ENCODE peak calls at places on chromosome 21, in eight cellular contexts. One of them, this sample, is unnamed.

GRCh38 chr21:16159971-16160350 is 430.2 kb downstream of the USP25 start:
- DNase-seq in uterus: no peak
- DNase-seq in breast epithelium: no peak
- DNase-seq in OCI-LY7: no peak
- DNase-seq in AG04450: no peak
- DNase-seq in tibial artery: no peak
- DNase-seq in pancreas: no peak
- DNase-seq in left lung: no peak
- DNase-seq in this sample: no peak

GRCh38 chr21:44956356-44957046 is 16.7 kb downstream of the SLX9 start:
- DNase-seq in OCI-LY7: no peak
- DNase-seq in AG04450: no peak
- DNase-seq in left lung: no peak
- DNase-seq in breast epithelium: no peak
- DNase-seq in tibial artery: peak
- DNase-seq in uterus: no peak
- DNase-seq in pancreas: peak
- DNase-seq in this sample: no peak

GRCh38 chr21:45393833-45394638 is 10.9 kb upstream of the COL18A1 start:
- DNase-seq in tibial artery: peak
- DNase-seq in AG04450: no peak
- DNase-seq in pancreas: peak
- DNase-seq in OCI-LY7: no peak
- DNase-seq in breast epithelium: no peak
- DNase-seq in left lung: no peak
- DNase-seq in uterus: no peak
- DNase-seq in this sample: peak

GRCh38 chr21:26042181-26042876 is 128.2 kb downstream of the APP start:
- DNase-seq in pancreas: no peak
- DNase-seq in left lung: no peak
- DNase-seq in uterus: no peak
- DNase-seq in breast epithelium: no peak
- DNase-seq in OCI-LY7: no peak
- DNase-seq in AG04450: no peak
- DNase-seq in tibial artery: no peak
- DNase-seq in this sample: no peak

GRCh38 chr21:32442566-32443318 is 30.2 kb downstream of the EVA1C start:
- DNase-seq in AG04450: no peak
- DNase-seq in pancreas: no peak
- DNase-seq in OCI-LY7: no peak
- DNase-seq in left lung: no peak
- DNase-seq in uterus: no peak
- DNase-seq in tibial artery: no peak
- DNase-seq in breast epithelium: no peak
- DNase-seq in this sample: no peak

GRCh38 chr21:15221799-15222386 is 157.1 kb upstream of the NRIP1 start:
- DNase-seq in AG04450: peak
- DNase-seq in tibial artery: no peak
- DNase-seq in pancreas: no peak
- DNase-seq in uterus: no peak
- DNase-seq in breast epithelium: no peak
- DNase-seq in OCI-LY7: no peak
- DNase-seq in left lung: peak
- DNase-seq in this sample: peak

GRCh38 chr21:45147473-45148315 is 73.3 kb downstream of the ADARB1 start:
- DNase-seq in left lung: no peak
- DNase-seq in OCI-LY7: no peak
- DNase-seq in breast epithelium: peak
- DNase-seq in pancreas: no peak
- DNase-seq in AG04450: no peak
- DNase-seq in uterus: no peak
- DNase-seq in tibial artery: peak
- DNase-seq in this sample: no peak

GRCh38 chr21:33234618-33235520 is 5.1 kb downstream of the IFNAR2 start:
- DNase-seq in breast epithelium: no peak
- DNase-seq in OCI-LY7: no peak
- DNase-seq in uterus: no peak
- DNase-seq in AG04450: no peak
- DNase-seq in left lung: no peak
- DNase-seq in tibial artery: no peak
- DNase-seq in pancreas: no peak
- DNase-seq in this sample: no peak

GRCh38 chr21:45288441-45288841 is 746 bp upstream of the POFUT2 start:
- DNase-seq in OCI-LY7: no peak
- DNase-seq in AG04450: no peak
- DNase-seq in pancreas: peak
- DNase-seq in tibial artery: peak
- DNase-seq in breast epithelium: peak
- DNase-seq in uterus: no peak
- DNase-seq in left lung: no peak
- DNase-seq in this sample: peak

GRCh38 chr21:20856926-20857325 is 141.3 kb upstream of the NCAM2 start:
- DNase-seq in breast epithelium: no peak
- DNase-seq in OCI-LY7: no peak
- DNase-seq in tibial artery: no peak
- DNase-seq in pancreas: no peak
- DNase-seq in AG04450: no peak
- DNase-seq in left lung: no peak
- DNase-seq in uterus: no peak
- DNase-seq in this sample: no peak

GRCh38 chr21:18553786-18554185 is 150.2 kb upstream of the TMPRSS15 start:
- DNase-seq in uterus: no peak
- DNase-seq in pancreas: no peak
- DNase-seq in OCI-LY7: no peak
- DNase-seq in breast epithelium: no peak
- DNase-seq in left lung: no peak
- DNase-seq in AG04450: no peak
- DNase-seq in tibial artery: no peak
- DNase-seq in this sample: no peak

GRCh38 chr21:40334159-40334558 is 466.9 kb downstream of the PCP4 start:
- DNase-seq in AG04450: no peak
- DNase-seq in tibial artery: no peak
- DNase-seq in OCI-LY7: no peak
- DNase-seq in uterus: no peak
- DNase-seq in pancreas: no peak
- DNase-seq in left lung: no peak
- DNase-seq in breast epithelium: no peak
- DNase-seq in this sample: no peak

GRCh38 chr21:31873275-31873695 is 465 bp downstream of the HUNK start:
- DNase-seq in pancreas: peak
- DNase-seq in OCI-LY7: no peak
- DNase-seq in AG04450: no peak
- DNase-seq in tibial artery: no peak
- DNase-seq in breast epithelium: no peak
- DNase-seq in uterus: no peak
- DNase-seq in left lung: no peak
- DNase-seq in this sample: no peak

GRCh38 chr21:44521301-44521927 is 18.6 kb downstream of the KRTAP10-1 start:
- DNase-seq in breast epithelium: no peak
- DNase-seq in left lung: peak
- DNase-seq in pancreas: peak
- DNase-seq in AG04450: no peak
- DNase-seq in uterus: peak
- DNase-seq in OCI-LY7: no peak
- DNase-seq in tibial artery: peak
- DNase-seq in this sample: peak

GRCh38 chr21:16040601-16041000 is 310.8 kb downstream of the USP25 start:
- DNase-seq in tibial artery: no peak
- DNase-seq in breast epithelium: no peak
- DNase-seq in left lung: no peak
- DNase-seq in pancreas: no peak
- DNase-seq in AG04450: no peak
- DNase-seq in uterus: no peak
- DNase-seq in OCI-LY7: no peak
- DNase-seq in this sample: no peak

GRCh38 chr21:45129231-45129923 is 55.0 kb downstream of the ADARB1 start:
- DNase-seq in OCI-LY7: no peak
- DNase-seq in left lung: no peak
- DNase-seq in AG04450: no peak
- DNase-seq in uterus: no peak
- DNase-seq in tibial artery: peak
- DNase-seq in pancreas: no peak
- DNase-seq in breast epithelium: no peak
- DNase-seq in this sample: peak

DNA sequence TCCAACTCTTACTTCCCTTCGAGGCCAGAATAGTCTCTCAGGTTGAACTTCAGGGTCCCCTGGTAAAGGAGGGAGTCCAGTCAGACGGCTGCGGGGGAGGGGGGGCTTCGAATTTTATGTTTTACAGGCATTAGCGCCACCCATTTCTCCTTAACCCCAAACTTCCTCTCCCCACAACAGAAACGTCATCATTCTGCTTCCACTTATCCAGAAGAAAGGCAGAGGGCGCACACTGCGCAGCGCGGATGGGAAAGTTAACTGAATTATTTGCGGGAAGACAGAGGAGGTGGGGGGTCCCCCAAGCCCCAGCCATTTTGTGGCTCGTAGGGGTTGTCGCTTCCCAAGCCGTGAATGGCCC is 529 bp upstream of the PRMT2 start:
- DNase-seq in AG04450: peak
- DNase-seq in uterus: peak
- DNase-seq in left lung: peak
- DNase-seq in tibial artery: no peak
- DNase-seq in breast epithelium: peak
- DNase-seq in OCI-LY7: peak
- DNase-seq in pancreas: no peak
- DNase-seq in this sample: peak
- H3K4me3 ChIP-seq in AG04450: peak
- H3K4me3 ChIP-seq in uterus: peak
- H3K4me3 ChIP-seq in left lung: peak
- H3K4me3 ChIP-seq in tibial artery: peak
- H3K4me3 ChIP-seq in breast epithelium: peak
- H3K4me3 ChIP-seq in OCI-LY7: peak
- H3K4me3 ChIP-seq in pancreas: peak
- H3K4me3 ChIP-seq in this sample: peak

DNA sequence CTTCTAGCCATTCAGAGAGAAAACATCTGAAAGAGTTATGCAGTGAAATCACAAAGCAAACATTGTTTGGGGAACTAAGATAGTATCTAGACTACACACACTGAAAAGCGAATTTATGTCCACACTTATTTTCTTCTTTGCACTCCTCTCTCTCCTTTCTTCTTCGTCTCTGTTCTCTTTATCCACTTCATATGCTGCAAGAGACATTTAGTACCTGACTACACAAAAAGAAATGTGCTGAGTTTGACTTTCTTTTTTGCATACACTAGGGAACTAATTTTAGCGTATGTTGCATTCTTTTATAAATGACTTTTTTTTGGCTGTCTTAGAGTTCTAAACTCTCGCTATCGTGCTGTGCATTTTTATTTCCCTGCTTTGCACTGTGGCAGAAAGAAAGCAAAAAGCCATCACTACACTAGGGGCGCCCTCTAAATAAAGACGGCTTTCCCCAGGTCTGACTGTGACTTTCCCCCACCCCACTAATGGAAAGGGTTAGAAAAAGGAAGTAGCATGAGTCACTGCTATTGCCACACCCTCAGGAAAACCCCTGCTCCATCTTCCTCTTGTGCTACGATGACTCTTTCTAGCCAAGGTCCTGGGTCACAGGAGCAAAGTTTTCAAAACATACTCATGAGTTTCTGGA is 65.7 kb downstream of the MAP3K7CL start:
- DNase-seq in uterus: peak
- DNase-seq in AG04450: peak
- DNase-seq in left lung: peak
- DNase-seq in breast epithelium: no peak
- DNase-seq in pancreas: no peak
- DNase-seq in tibial artery: peak
- DNase-seq in OCI-LY7: peak
- DNase-seq in this sample: peak
- TF ChIP-seq CTCF in uterus: no peak
- TF ChIP-seq CTCF in AG04450: peak
- TF ChIP-seq CTCF in left lung: peak
- TF ChIP-seq CTCF in breast epithelium: no peak
- TF ChIP-seq CTCF in pancreas: no peak
- TF ChIP-seq CTCF in tibial artery: peak
- TF ChIP-seq CTCF in OCI-LY7: peak
- TF ChIP-seq CTCF in this sample: peak

GRCh38 chr21:35503646-35504045 is 454.5 kb upstream of the RUNX1 start:
- DNase-seq in AG04450: no peak
- DNase-seq in pancreas: no peak
- DNase-seq in breast epithelium: no peak
- DNase-seq in uterus: no peak
- DNase-seq in left lung: no peak
- DNase-seq in tibial artery: no peak
- DNase-seq in OCI-LY7: no peak
- DNase-seq in this sample: no peak

GRCh38 chr21:35506352-35506751 is 457.2 kb upstream of the RUNX1 start:
- DNase-seq in AG04450: no peak
- DNase-seq in breast epithelium: no peak
- DNase-seq in uterus: no peak
- DNase-seq in tibial artery: no peak
- DNase-seq in left lung: no peak
- DNase-seq in pancreas: no peak
- DNase-seq in OCI-LY7: no peak
- DNase-seq in this sample: no peak

GRCh38 chr21:35505067-35505466 is 456.0 kb upstream of the RUNX1 start:
- DNase-seq in pancreas: no peak
- DNase-seq in breast epithelium: no peak
- DNase-seq in left lung: no peak
- DNase-seq in uterus: no peak
- DNase-seq in OCI-LY7: no peak
- DNase-seq in AG04450: no peak
- DNase-seq in tibial artery: no peak
- DNase-seq in this sample: no peak

GRCh38 chr21:35508389-35508888 is 459.3 kb upstream of the RUNX1 start:
- DNase-seq in left lung: peak
- DNase-seq in tibial artery: peak
- DNase-seq in breast epithelium: no peak
- DNase-seq in uterus: no peak
- DNase-seq in pancreas: no peak
- DNase-seq in AG04450: peak
- DNase-seq in OCI-LY7: peak
- DNase-seq in this sample: no peak

DNA sequence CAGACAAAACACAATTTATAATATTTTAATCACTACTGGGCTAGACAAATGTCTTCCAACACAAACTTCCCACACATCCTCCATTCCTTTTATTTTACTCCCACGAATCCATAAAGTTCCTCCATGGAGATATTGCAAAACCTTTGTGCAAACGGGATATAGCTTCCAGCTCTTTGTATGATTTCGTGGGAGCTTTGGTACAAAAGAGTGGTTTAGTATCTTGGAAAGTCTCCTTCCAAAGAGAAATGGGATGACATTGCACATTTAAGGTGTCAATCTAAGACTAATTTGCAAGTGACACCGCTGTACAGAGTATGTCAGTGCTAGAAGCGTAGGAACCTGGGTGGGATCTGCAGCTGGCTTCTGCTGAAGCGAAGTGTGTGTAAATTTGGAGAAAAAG is 455.2 kb upstream of the RUNX1 start:
- DNase-seq in uterus: no peak
- DNase-seq in breast epithelium: no peak
- DNase-seq in pancreas: no peak
- DNase-seq in tibial artery: no peak
- DNase-seq in AG04450: no peak
- DNase-seq in OCI-LY7: no peak
- DNase-seq in left lung: no peak
- DNase-seq in this sample: no peak
- H3K27ac ChIP-seq in uterus: no peak
- H3K27ac ChIP-seq in breast epithelium: no peak
- H3K27ac ChIP-seq in pancreas: no peak
- H3K27ac ChIP-seq in tibial artery: no peak
- H3K27ac ChIP-seq in AG04450: no peak
- H3K27ac ChIP-seq in OCI-LY7: no peak
- H3K27ac ChIP-seq in left lung: no peak
- H3K27ac ChIP-seq in this sample: no peak

GRCh38 chr21:34945288-34945687 is 103.8 kb downstream of the RUNX1 start:
- DNase-seq in breast epithelium: no peak
- DNase-seq in OCI-LY7: no peak
- DNase-seq in uterus: no peak
- DNase-seq in pancreas: no peak
- DNase-seq in AG04450: no peak
- DNase-seq in left lung: no peak
- DNase-seq in tibial artery: no peak
- DNase-seq in this sample: no peak
- H3K4me3 ChIP-seq in breast epithelium: no peak
- H3K4me3 ChIP-seq in OCI-LY7: no peak
- H3K4me3 ChIP-seq in uterus: no peak
- H3K4me3 ChIP-seq in pancreas: no peak
- H3K4me3 ChIP-seq in AG04450: no peak
- H3K4me3 ChIP-seq in left lung: no peak
- H3K4me3 ChIP-seq in tibial artery: no peak
- H3K4me3 ChIP-seq in this sample: no peak

This sample was measured in RWPE2.